ENCODE peak calls at places on chromosomes 5 and 9, in nine cellular contexts. D is HFFc6; R is neural progenitor cell; I is mucosa of descending colon; N is BJ; W is lower leg skin; G is H9; M is CD4-positive, alpha-beta T cell; Z is chondrocyte. L is an unnamed sample.

GRCh38 chr5:90050135-90050534 is 359.4 kb downstream of the CETN3 start:
- DNase-seq in D (no peak), R (no peak), I (no peak), N (no peak), W (no peak), G (no peak), M (no peak), Z (no peak), L (no peak)

GRCh38 chr5:58459860-58460726 is at the start of gene PLK2:
- DNase-seq in D (peak; percentile 90), R (peak; percentile 85), I (peak; percentile 96), N (peak; percentile 56), W (peak; percentile 94), G (peak; percentile 83), M (peak; percentile 89), Z (peak; percentile 97), L (peak; percentile 99)

GRCh38 chr9:8484563-8484962 is 685.0 kb upstream of the DMAC1 start:
- DNase-seq in D (no peak), R (no peak), I (no peak), N (no peak), W (no peak), G (no peak), M (no peak), Z (no peak), L (no peak)

GRCh38 chr5:88555658-88556057 is 287.0 kb upstream of the TMEM161B start:
- DNase-seq in D (no peak), R (peak; percentile 73), I (no peak), N (no peak), W (no peak), G (peak; percentile 33), M (no peak), Z (no peak), L (no peak)

GRCh38 chr9:81716409-81716808 is 27.1 kb upstream of the TLE1 start:
- DNase-seq in D (peak; percentile 9), R (no peak), I (no peak), N (no peak), W (no peak), G (no peak), M (no peak), Z (no peak), L (peak; percentile 23)

GRCh38 chr5:173573126-173573960 is 43.1 kb downstream of the BOD1 start:
- DNase-seq in D (peak; percentile 57), R (peak; percentile 82), I (peak; percentile 82), N (no peak), W (peak; percentile 60), G (peak; percentile 81), M (peak; percentile 52), Z (no peak), L (peak; percentile 95)

GRCh38 chr9:37859043-37859442 is 44.9 kb downstream of the SLC25A51 start:
- DNase-seq in D (peak; percentile 5), R (no peak), I (no peak), N (no peak), W (no peak), G (no peak), M (no peak), Z (no peak), L (no peak)

GRCh38 chr5:39117401-39117800 is 43.2 kb upstream of the RICTOR start:
- DNase-seq in D (peak; percentile 32), R (no peak), I (no peak), N (peak; percentile 26), W (no peak), G (no peak), M (no peak), Z (no peak), L (no peak)

GRCh38 chr5:173630724-173631365 is 14.4 kb upstream of the BOD1 start:
- DNase-seq in D (no peak), R (no peak), I (no peak), N (no peak), W (no peak), G (no peak), M (no peak), Z (no peak), L (no peak)

GRCh38 chr9:90112791-90113190 is 508.0 kb downstream of the GADD45G start:
- DNase-seq in D (no peak), R (no peak), I (no peak), N (no peak), W (no peak), G (no peak), M (no peak), Z (no peak), L (no peak)

GRCh38 chr5:155799308-155799707 is 527.7 kb upstream of the SGCD start:
- DNase-seq in D (no peak), R (no peak), I (no peak), N (no peak), W (no peak), G (no peak), M (no peak), Z (no peak), L (no peak)

GRCh38 chr5:165579911-165580310 is 2074.5 kb downstream of the MAT2B start:
- DNase-seq in D (no peak), R (no peak), I (no peak), N (no peak), W (no peak), G (no peak), M (no peak), Z (no peak), L (no peak)

GRCh38 chr5:117748336-117748735 is 1173.7 kb upstream of the SEMA6A start:
- DNase-seq in D (no peak), R (no peak), I (no peak), N (no peak), W (no peak), G (peak; percentile 48), M (no peak), Z (no peak), L (no peak)

GRCh38 chr9:88875394-88875793 is 115.9 kb upstream of the S1PR3 start:
- DNase-seq in D (no peak), R (no peak), I (no peak), N (no peak), W (no peak), G (no peak), M (no peak), Z (no peak), L (no peak)

GRCh38 chr5:113293613-113294340 is 141.0 kb downstream of the TSSK1B start:
- DNase-seq in D (no peak), R (peak; percentile 54), I (no peak), N (no peak), W (peak; percentile 18), G (peak; percentile 45), M (no peak), Z (no peak), L (no peak)

GRCh38 chr9:94802795-94803194 is 76.3 kb downstream of the AOPEP start:
- DNase-seq in D (peak; percentile 52), R (no peak), I (no peak), N (no peak), W (no peak), G (no peak), M (no peak), Z (no peak), L (no peak)

DNA sequence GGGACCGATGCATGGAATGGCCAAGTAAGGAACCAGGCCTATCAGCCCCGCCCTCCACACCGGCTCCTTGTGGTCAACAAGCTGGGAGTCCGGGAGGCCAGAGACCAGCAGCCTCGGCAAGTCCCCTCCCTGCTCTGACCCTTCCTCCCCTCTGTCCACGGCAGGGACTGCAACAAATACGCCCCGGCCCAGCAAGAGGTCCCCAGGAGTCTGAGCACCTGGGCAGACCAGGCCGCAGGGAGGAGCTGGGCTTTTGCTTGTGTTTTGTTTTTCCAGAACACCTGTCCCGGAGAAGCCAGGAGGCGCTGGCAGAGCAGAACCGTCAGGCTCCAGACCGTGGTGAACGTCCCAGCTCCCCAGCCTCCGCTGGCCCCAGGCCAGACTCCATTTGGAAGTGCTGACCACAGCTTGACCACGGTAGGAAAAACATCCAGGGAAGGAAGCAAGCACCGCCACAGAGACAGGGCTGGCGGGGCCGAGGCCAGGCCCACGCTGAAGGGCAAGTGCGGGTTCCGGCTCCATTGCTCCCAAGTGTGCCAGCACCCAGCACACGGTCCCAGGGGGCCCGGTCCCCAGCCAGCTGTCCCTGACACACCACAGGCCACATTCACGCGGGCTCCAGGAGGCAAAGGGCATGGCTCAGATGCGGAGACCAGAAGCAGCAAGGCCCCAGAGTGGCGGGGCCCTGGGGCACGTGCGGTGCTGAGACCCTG is 56.6 kb downstream of the VAV2 start:
- DNase-seq in D (no peak), R (no peak), I (peak; percentile 74), N (no peak), W (no peak), G (no peak), M (no peak), Z (no peak), L (no peak)
- TF ChIP-seq CTCF in D (no peak), R (no peak), I (no peak), N (no peak), W (no peak), G (no peak), M (no peak), Z (peak; percentile 12), L (no peak)

DNA sequence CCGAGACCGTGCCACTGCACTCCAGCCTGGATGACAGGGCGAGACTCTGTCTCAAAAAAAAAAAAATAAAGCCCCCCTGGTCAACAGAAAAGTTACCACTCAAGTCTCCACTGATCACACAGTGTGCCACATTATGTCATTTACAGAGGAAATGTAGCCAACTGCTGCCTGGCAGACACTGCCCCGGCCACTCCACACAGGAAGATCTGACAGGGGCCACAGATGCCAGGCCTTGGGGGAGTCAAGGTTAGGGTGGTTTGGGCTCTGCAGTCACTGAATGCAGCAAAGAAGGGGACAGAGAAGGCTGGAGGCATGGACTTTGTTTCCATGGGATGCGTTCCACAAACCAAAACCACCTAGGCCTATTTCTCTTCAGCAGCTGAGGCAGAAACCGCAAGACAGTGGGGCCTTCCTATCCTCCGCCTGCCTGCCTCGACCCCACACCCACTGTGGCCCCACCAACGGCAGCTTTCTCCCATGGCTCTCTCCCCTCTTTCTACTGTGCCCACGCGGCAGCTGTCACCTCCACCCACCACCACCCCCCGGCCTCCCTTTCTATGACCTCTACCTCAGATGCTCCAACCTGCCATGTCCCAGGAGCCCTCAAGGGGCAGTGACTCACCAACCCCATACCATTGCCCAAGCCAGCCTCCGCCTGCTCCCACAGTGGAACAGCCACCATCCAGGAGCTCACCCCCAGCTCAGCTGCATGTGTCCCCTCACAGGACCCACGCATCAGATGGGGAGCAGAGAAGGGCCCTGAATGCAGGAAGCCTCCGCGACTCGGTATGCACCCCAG is 12.4 kb downstream of the IPPK start:
- DNase-seq in D (no peak), R (no peak), I (no peak), N (no peak), W (no peak), G (no peak), M (no peak), Z (peak; percentile 65), L (no peak)
- TF ChIP-seq CTCF in D (no peak), R (no peak), I (no peak), N (no peak), W (no peak), G (peak; percentile 26), M (no peak), Z (no peak), L (no peak)

GRCh38 chr5:31469466-31469865 is 62.4 kb downstream of the DROSHA start:
- DNase-seq in D (no peak), R (no peak), I (no peak), N (no peak), W (no peak), G (no peak), M (no peak), Z (no peak), L (no peak)
- TF ChIP-seq CTCF in D (no peak), R (no peak), I (no peak), N (no peak), W (no peak), G (no peak), M (no peak), Z (no peak), L (no peak)

DNA sequence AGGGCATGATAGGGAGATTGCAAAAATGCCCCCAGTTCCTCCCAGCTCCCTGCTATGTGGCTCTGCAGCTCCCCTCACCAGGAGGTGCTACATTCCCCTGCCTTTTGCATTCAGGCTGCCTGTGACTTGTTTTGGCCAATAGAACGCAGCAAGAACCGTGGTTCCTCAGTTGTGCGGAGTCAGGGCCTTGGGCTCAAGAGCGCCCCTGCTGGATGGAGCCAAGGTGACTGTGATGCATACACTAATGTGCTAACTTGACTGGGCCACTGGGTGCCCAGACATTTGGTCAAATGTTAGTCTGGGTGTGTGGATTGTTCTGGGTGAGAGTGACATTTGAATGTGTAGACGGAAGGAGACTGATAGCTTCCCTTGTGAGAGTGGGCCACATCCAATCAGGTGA is 123.3 kb upstream of the MVB12B start:
- DNase-seq in D (no peak), R (no peak), I (no peak), N (no peak), W (no peak), G (no peak), M (no peak), Z (no peak), L (no peak)
- TF ChIP-seq CTCF in D (peak; percentile 55), R (peak; percentile 25), I (no peak), N (peak; percentile 17), W (no peak), G (peak; percentile 56), M (no peak), Z (peak; percentile 31), L (peak; percentile 14)

L was measured in osteocyte.